ENCODE peak calls at places on chromosomes 3 and 15, in six cellular contexts. T is tibial artery, U is uterus, C is spleen, I is H9, S is mammary epithelial cell. A is an unnamed sample. For H3K4me1, the result is how much of the 10 kb centered on the place peaks cover.

GRCh38 chr3:179181021-179181472 is 32.9 kb downstream of the PIK3CA start:
- DNase-seq in C (no peak), U (no peak), I (no peak), S (peak), T (no peak), A (no peak)

GRCh38 chr3:53813876-53814275 is 32.3 kb downstream of the CHDH start:
- DNase-seq in T (peak), U (no peak), C (no peak), S (no peak), I (peak), A (no peak)

GRCh38 chr15:72199721-72200212 is 2.2 kb upstream of the GRAMD2A start:
- DNase-seq in T (peak), I (peak), S (peak), U (peak), C (peak), A (no peak)

GRCh38 chr3:115211810-115212492 is 64.9 kb upstream of the ZBTB20 start:
- DNase-seq in C (no peak), S (no peak), I (no peak), T (no peak), U (no peak), A (no peak)

GRCh38 chr3:172099495-172099808 is 60.1 kb downstream of the FNDC3B start:
- DNase-seq in U (no peak), I (no peak), S (no peak), C (no peak), T (no peak), A (no peak)

GRCh38 chr15:99341786-99342185 is 90.5 kb downstream of the LRRC28 start:
- DNase-seq in I (no peak), S (no peak), T (no peak), U (no peak), C (no peak), A (no peak)

GRCh38 chr3:194231840-194232832 is 96.2 kb downstream of the HES1 start:
- DNase-seq in S (peak), C (no peak), I (peak), T (no peak), U (no peak), A (peak)

GRCh38 chr3:108505811-108506210 is 4.6 kb downstream of the MYH15 start:
- DNase-seq in T (no peak), S (no peak), U (no peak), I (no peak), C (no peak), A (no peak)

GRCh38 chr3:52087728-52088127 is 31.4 kb upstream of the DUSP7 start:
- DNase-seq in S (no peak), I (no peak), T (no peak), U (no peak), C (peak), A (no peak)

GRCh38 chr3:25508901-25509300 is 80.8 kb downstream of the RARB start:
- DNase-seq in I (no peak), S (peak), U (no peak), T (no peak), C (no peak), A (peak)

GRCh38 chr3:100158877-100159563 is 44.7 kb upstream of the FILIP1L start:
- DNase-seq in T (no peak), U (no peak), C (no peak), S (no peak), I (no peak), A (no peak)

GRCh38 chr3:10531031-10531430 is 25.6 kb upstream of the ATP2B2 start:
- DNase-seq in U (no peak), T (no peak), I (no peak), C (no peak), S (no peak), A (no peak)

GRCh38 chr3:49006591-49007067 is 562 bp upstream of the WDR6 start:
- DNase-seq in C (no peak), U (peak), I (no peak), T (peak), S (no peak), A (no peak)

DNA sequence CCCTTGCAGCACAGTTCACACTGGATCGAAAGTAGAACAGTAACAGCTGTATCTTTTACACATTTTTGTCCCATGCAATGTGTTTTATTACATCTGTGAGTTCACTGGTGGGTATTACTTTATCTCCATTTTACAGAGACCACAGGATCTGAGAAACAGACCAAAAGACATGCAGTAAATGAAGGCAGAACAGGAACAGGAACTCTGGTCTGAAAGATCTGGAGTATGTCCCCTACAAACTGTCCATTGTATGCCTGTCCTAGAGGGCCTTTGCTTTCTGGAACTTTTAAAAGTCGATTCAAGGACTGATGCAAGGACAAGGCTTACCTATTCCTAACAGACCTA is 5.5 kb downstream of the CHCHD4 start:
- DNase-seq in T (no peak), U (no peak), S (no peak), I (no peak), C (no peak), A (no peak)
- H3K4me1 ChIP-seq in T (under half), U (under half), S (under half), I (under half), C (under half), A (under half)

GRCh38 chr3:156473341-156473740 is 81.6 kb downstream of the SSR3 start:
- DNase-seq in S (no peak), T (no peak), I (no peak), C (no peak), U (no peak), A (no peak)

GRCh38 chr3:156471431-156471830 is 83.5 kb downstream of the SSR3 start:
- DNase-seq in T (no peak), C (no peak), I (no peak), U (no peak), S (no peak), A (no peak)

GRCh38 chr3:156477306-156477705 is 77.6 kb downstream of the SSR3 start:
- DNase-seq in T (no peak), C (no peak), U (no peak), S (no peak), I (peak), A (no peak)

GRCh38 chr3:156472150-156472549 is 82.8 kb downstream of the SSR3 start:
- DNase-seq in S (no peak), T (no peak), U (no peak), I (no peak), C (no peak), A (no peak)

DNA sequence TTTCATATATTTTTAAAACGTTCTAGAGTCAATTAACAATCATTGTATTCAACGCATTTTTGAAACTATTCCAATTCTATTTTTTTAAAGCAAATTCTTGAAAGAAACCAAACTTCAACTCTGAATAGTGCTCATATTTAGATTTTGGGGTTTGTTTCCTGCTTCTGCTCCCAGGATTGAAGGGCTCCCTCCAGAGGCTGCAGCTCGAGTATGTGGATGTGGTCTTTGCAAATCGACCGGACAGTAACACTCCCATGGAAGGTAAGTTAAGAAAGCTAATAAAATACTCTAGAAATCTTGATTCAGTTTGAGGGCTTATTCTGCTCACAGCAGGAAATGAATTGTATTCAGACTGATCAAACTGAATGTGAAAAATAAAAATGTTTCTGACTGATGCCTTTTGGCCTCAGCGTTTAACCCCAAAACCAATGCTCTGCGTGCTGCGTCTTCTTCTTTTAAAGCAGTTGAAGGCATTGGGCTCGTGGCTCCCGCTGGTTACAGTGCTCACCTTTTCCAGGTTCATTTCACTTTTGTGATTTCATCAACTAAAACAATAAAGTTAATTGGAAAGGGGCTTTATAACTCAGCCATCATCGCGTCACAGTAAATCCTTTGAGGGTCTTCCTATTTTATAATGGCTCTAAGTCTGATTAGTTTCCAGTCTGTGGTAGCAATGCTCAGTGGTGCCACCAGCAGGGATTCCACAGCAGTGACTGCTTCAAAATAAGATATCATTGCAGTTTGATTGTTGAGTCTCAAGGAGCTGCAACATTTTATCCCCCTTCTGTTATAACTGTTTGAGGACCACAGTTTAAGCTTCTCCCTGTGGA is 80.1 kb downstream of the SSR3 start:
- DNase-seq in C (no peak), S (no peak), I (peak), U (no peak), T (no peak), A (no peak)
- TF ChIP-seq CTCF in C (no peak), S (peak), I (peak), U (no peak), T (no peak), A (peak)

GRCh38 chr3:71984843-71985594 is 200.1 kb upstream of the PROK2 start:
- DNase-seq in S (no peak), T (no peak), C (no peak), U (no peak), I (no peak), A (no peak)
- H3K4me1 ChIP-seq in S (under half), T (under half), C (under half), U (under half), I (under half), A (under half)

GRCh38 chr3:38163117-38163870 is 2.0 kb upstream of the OXSR1 start:
- DNase-seq in U (no peak), S (no peak), C (no peak), I (peak), T (no peak), A (no peak)
- TF ChIP-seq CTCF in U (no peak), S (no peak), C (no peak), I (peak), T (no peak), A (peak)

DNA sequence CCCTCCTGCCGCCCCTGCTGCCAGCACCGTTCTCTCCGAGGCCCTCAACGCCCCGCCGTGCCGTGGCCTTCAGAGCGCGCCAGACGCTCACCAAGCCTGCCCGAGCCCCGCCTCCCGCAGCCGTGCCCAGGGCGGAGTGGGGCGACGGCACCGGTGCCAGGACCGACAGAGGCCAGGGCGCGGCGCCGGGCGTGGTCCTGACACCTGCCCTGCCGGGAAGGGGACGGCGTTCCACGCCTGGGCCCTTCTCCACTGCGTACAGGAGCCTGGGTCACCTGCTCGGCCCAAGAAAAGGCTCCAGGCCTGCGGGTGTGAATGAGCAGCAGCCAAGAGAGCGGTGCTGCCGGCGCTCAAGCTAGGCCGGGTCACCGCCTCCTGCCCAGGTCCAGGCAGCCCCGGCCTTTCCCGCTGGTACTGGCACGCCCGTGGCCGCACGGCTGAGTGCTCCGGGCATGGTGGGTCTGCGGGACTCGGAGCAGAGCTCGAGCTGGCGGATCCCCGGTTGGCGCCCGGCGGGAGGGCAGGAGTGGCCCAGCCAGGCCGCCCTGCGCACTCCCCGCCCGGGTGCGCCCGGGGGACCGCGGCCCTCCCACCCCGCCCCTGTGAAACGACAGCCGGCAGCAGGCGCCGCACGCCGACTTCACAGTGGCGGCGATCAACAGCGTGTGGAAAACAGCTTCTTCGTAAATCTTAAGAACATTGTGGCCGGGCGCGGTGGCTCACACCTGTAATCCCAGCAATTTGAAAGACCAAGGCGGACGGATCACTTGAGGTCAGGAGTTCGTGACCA is 4.2 kb downstream of the OCA2 start:
- DNase-seq in U (no peak), T (peak), C (peak), I (peak), S (no peak), A (no peak)
- H3K4me1 ChIP-seq in U (under half), T (under half), C (under half), I (under half), S (under half), A (under half)

GRCh38 chr15:62068071-62068786 is 1.5 kb downstream of the C2CD4A start:
- DNase-seq in C (peak), S (peak), I (peak), T (peak), U (peak), A (no peak)
- TF ChIP-seq CTCF in C (no peak), S (no peak), I (peak), T (no peak), U (no peak), A (no peak)

GRCh38 chr15:86163771-86164170 is 84.1 kb downstream of the AGBL1 start:
- DNase-seq in T (no peak), C (no peak), U (peak), I (no peak), S (no peak), A (no peak)
- H3K4me1 ChIP-seq in T (under half), C (under half), U (under half), I (under half), S (under half), A (under half)